ENCODE peak calls at places on chromosomes 4 and X, in seven cellular contexts. C is NCI-H774; E is Ammon's horn; N is activated CD4-positive, CD25-positive, alpha-beta regulatory T cell treated with anti-CD3 and anti-CD28 coated beads, Interleukin-2, amount 50 U/mL, for 72 hours; I is esophagus squamous epithelium; L is C1 segment of cervical spinal cord; Y is lower leg skin. U is an unnamed sample.

GRCh38 chr4:150250293-150250997 is 172.2 kb downstream of the DCLK2 start:
- DNase-seq in C (no peak), E (no peak), N (no peak), I (no peak), L (no peak), Y (no peak), U (no peak)

GRCh38 chrX:74450803-74451449 is 29.6 kb downstream of the SLC16A2 start:
- DNase-seq in C (no peak), E (peak; percentile 24), N (no peak), I (no peak), L (no peak), Y (no peak), U (no peak)

GRCh38 chrX:31070057-31070468 is 1.8 kb downstream of the FTHL17 start:
- DNase-seq in C (no peak), E (no peak), N (no peak), I (no peak), L (no peak), Y (no peak), U (no peak)

GRCh38 chr4:18050448-18050847 is 28.9 kb upstream of the LCORL start:
- DNase-seq in C (no peak), E (no peak), N (no peak), I (no peak), L (no peak), Y (no peak), U (no peak)

GRCh38 chrX:129739591-129739990 is 812 bp downstream of the XPNPEP2 start:
- DNase-seq in C (no peak), E (no peak), N (no peak), I (no peak), L (no peak), Y (no peak), U (no peak)

GRCh38 chr4:61648264-61648663 is 448.1 kb downstream of the ADGRL3 start:
- DNase-seq in C (no peak), E (no peak), N (no peak), I (no peak), L (no peak), Y (no peak), U (no peak)

GRCh38 chr4:93749351-93749761 is 79.2 kb upstream of the ATOH1 start:
- DNase-seq in C (no peak), E (no peak), N (no peak), I (no peak), L (no peak), Y (no peak), U (no peak)

GRCh38 chr4:70747874-70748273 is 26.1 kb downstream of the RUFY3 start:
- DNase-seq in C (no peak), E (no peak), N (no peak), I (no peak), L (no peak), Y (no peak), U (no peak)

GRCh38 chr4:74504212-74504611 is 59.3 kb downstream of the AREG start:
- DNase-seq in C (no peak), E (no peak), N (no peak), I (no peak), L (no peak), Y (no peak), U (no peak)

GRCh38 chr4:7956306-7957112 is 16.8 kb upstream of the AFAP1 start:
- DNase-seq in C (no peak), E (peak; percentile 50), N (no peak), I (no peak), L (no peak), Y (no peak), U (peak; percentile 29)

GRCh38 chr4:147303506-147303905 is 177.4 kb upstream of the EDNRA start:
- DNase-seq in C (no peak), E (no peak), N (no peak), I (no peak), L (no peak), Y (no peak), U (no peak)

GRCh38 chrX:138287200-138287865 is 424.2 kb downstream of the FGF13 start:
- DNase-seq in C (no peak), E (no peak), N (no peak), I (no peak), L (no peak), Y (no peak), U (no peak)

GRCh38 chrX:103503163-103503852 is 16.0 kb downstream of the RAB40A start:
- DNase-seq in C (no peak), E (no peak), N (no peak), I (no peak), L (no peak), Y (no peak), U (no peak)

GRCh38 chr4:3310301-3311094 is 17.7 kb downstream of the RGS12 start:
- DNase-seq in C (no peak), E (no peak), N (peak; percentile 20), I (no peak), L (no peak), Y (no peak), U (no peak)

U was measured in hypothalamus.